ENCODE peak calls at places on chromosomes 12 and 14, in eight cellular contexts. Q is NCI-H82, T is cardiac fibroblast, I is Kasumi-1, J is fibroblast of the conjunctiva, C is NCI-H2081, D is NCI-H2029, A is anterior cingulate cortex. B is an unnamed sample.

GRCh38 chr12:69816082-69816481 is 8.9 kb upstream of the MYRFL start:
- DNase-seq in Q (no peak), T (no peak), I (no peak), J (no peak), C (no peak), D (no peak), A (no peak), B (no peak)

GRCh38 chr14:89551432-89551831 is 134.4 kb upstream of the FOXN3 start:
- DNase-seq in Q (no peak), T (no peak), I (no peak), J (no peak), C (no peak), D (no peak), A (no peak), B (no peak)

GRCh38 chr12:99153283-99153682 is 494.3 kb upstream of the GARIN6 start:
- DNase-seq in Q (no peak), T (no peak), I (no peak), J (no peak), C (no peak), D (no peak), A (no peak), B (no peak)

GRCh38 chr14:104036250-104036649 is 49.2 kb upstream of the ASPG start:
- DNase-seq in Q (peak), T (no peak), I (no peak), J (no peak), C (no peak), D (no peak), A (no peak), B (no peak)

GRCh38 chr12:56763753-56764657 is 881 bp downstream of the HSD17B6 start:
- DNase-seq in Q (no peak), T (peak), I (no peak), J (no peak), C (no peak), D (no peak), A (no peak), B (no peak)

GRCh38 chr14:98175436-98175835 is 1096.6 kb downstream of the BCL11B start:
- DNase-seq in Q (no peak), T (no peak), I (no peak), J (no peak), C (no peak), D (no peak), A (no peak), B (no peak)

GRCh38 chr14:77037886-77038511 is 9.5 kb upstream of the IRF2BPL start:
- DNase-seq in Q (no peak), T (peak), I (no peak), J (no peak), C (no peak), D (no peak), A (no peak), B (no peak)

GRCh38 chr14:81285250-81285649 is 64.5 kb upstream of the GTF2A1 start:
- DNase-seq in Q (no peak), T (no peak), I (no peak), J (no peak), C (no peak), D (no peak), A (no peak), B (no peak)

GRCh38 chr12:75698052-75698451 is 186.6 kb upstream of the KRR1 start:
- DNase-seq in Q (no peak), T (no peak), I (no peak), J (no peak), C (no peak), D (no peak), A (no peak), B (no peak)

GRCh38 chr14:71096947-71097346 is 189.7 kb downstream of the PCNX1 start:
- DNase-seq in Q (no peak), T (no peak), I (no peak), J (no peak), C (no peak), D (no peak), A (no peak), B (no peak)

B was measured in aorta.